ENCODE peak calls at places on chromosomes 12 and 14, in ten cellular contexts. A, C, F, V, E, J, B, N, D and I are unnamed samples.

GRCh38 chr12:19507823-19508222 is 68.5 kb downstream of the AEBP2 start:
- DNase-seq in A (no peak), C (no peak), F (no peak), V (no peak), E (no peak), J (no peak), B (no peak), N (no peak), D (peak), I (peak)

GRCh38 chr12:109098142-109098652 is 800 bp downstream of the UNG start:
- DNase-seq in A (peak), C (no peak), F (peak), V (no peak), E (no peak), J (peak), B (no peak), N (peak), D (no peak), I (no peak)

GRCh38 chr12:6154730-6155459 is 30.4 kb upstream of the VWF start:
- DNase-seq in A (peak), C (no peak), F (peak), V (no peak), E (no peak), J (peak), B (no peak), N (peak), D (no peak), I (no peak)

GRCh38 chr12:63747553-63747952 is 32.2 kb upstream of the RXYLT1 start:
- DNase-seq in A (no peak), C (no peak), F (no peak), V (no peak), E (no peak), J (no peak), B (no peak), N (no peak), D (no peak), I (no peak)

GRCh38 chr14:77273796-77274195 is 2.8 kb upstream of the NGB start:
- DNase-seq in A (no peak), C (no peak), F (no peak), V (no peak), E (no peak), J (no peak), B (no peak), N (no peak), D (no peak), I (no peak)

GRCh38 chr12:61097991-61098580 is 1162.1 kb upstream of the USP15 start:
- DNase-seq in A (no peak), C (no peak), F (no peak), V (no peak), E (no peak), J (no peak), B (no peak), N (no peak), D (no peak), I (no peak)

GRCh38 chr14:92425101-92425500 is 88.5 kb upstream of the RIN3 start:
- DNase-seq in A (no peak), C (no peak), F (no peak), V (no peak), E (peak), J (no peak), B (no peak), N (no peak), D (peak), I (no peak)

GRCh38 chr12:55039761-55040160 is 20.0 kb downstream of the NEUROD4 start:
- DNase-seq in A (no peak), C (no peak), F (no peak), V (no peak), E (no peak), J (no peak), B (no peak), N (no peak), D (no peak), I (no peak)

GRCh38 chr12:62581288-62582064 is 114.8 kb downstream of the MON2 start:
- DNase-seq in A (no peak), C (no peak), F (no peak), V (peak), E (peak), J (no peak), B (no peak), N (no peak), D (peak), I (peak)

GRCh38 chr12:19223695-19224094 is 94.2 kb downstream of the PLEKHA5 start:
- DNase-seq in A (no peak), C (no peak), F (no peak), V (no peak), E (no peak), J (no peak), B (no peak), N (no peak), D (no peak), I (no peak)

GRCh38 chr12:77152623-77153193 is 87.3 kb upstream of the E2F7 start:
- DNase-seq in A (no peak), C (no peak), F (no peak), V (no peak), E (peak), J (no peak), B (no peak), N (no peak), D (peak), I (peak)

GRCh38 chr14:22839159-22839779 is 2.9 kb downstream of the MMP14 start:
- DNase-seq in A (no peak), C (no peak), F (peak), V (no peak), E (no peak), J (peak), B (no peak), N (peak), D (no peak), I (no peak)
- H3K4me3 ChIP-seq in A (no peak), C (no peak), F (peak), V (no peak), E (no peak), J (peak), B (peak), N (peak), D (no peak), I (peak)

DNA sequence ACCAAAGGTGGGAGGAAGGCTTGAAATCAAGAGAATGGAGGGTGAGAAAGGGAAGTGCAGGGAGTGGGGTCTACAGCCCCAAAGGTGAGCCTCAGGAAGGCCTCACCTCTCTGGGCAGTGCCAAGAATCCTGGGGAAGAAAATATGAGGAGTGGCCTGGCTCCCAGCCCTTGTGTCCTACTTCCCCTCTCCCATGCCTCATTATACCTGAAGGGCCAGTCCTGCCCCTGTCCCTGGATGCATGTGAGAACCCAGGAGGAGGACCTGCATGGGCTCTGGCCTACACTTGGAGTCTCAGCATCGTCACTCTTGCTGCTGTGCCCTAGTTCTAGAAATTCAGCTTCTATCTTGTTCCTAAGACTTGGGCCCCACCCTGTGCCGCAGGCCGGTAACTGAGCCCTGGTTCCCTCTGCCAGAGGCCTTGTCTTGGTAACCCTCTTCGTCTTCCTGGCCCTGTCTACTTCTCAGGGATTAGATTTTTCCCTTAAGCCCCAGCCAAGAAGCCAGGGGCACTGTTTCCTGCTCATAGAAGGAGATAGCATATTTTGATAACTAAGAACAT is 10.9 kb upstream of the MYH7 start:
- DNase-seq in A (no peak), C (no peak), F (no peak), V (no peak), E (no peak), J (no peak), B (no peak), N (peak), D (no peak), I (no peak)
- TF ChIP-seq CTCF in A (no peak), C (no peak), F (no peak), V (no peak), E (no peak), J (no peak), B (no peak), N (peak), D (no peak), I (no peak)

GRCh38 chr14:104766256-104766862 is 13.4 kb downstream of the SIVA1 start:
- DNase-seq in A (no peak), C (no peak), F (no peak), V (no peak), E (no peak), J (no peak), B (no peak), N (no peak), D (no peak), I (no peak)
- H3K4me3 ChIP-seq in A (no peak), C (no peak), F (no peak), V (no peak), E (no peak), J (no peak), B (no peak), N (no peak), D (no peak), I (no peak)

GRCh38 chr12:24270464-24270863 is 321.0 kb upstream of the SOX5 start:
- DNase-seq in A (no peak), C (no peak), F (no peak), V (no peak), E (no peak), J (no peak), B (no peak), N (no peak), D (no peak), I (no peak)

GRCh38 chr12:24270965-24271364 is 321.5 kb upstream of the SOX5 start:
- DNase-seq in A (no peak), C (no peak), F (no peak), V (no peak), E (no peak), J (no peak), B (no peak), N (no peak), D (no peak), I (no peak)

GRCh38 chr12:24266982-24267381 is 317.5 kb upstream of the SOX5 start:
- DNase-seq in A (no peak), C (no peak), F (no peak), V (no peak), E (no peak), J (no peak), B (no peak), N (no peak), D (no peak), I (no peak)

DNA sequence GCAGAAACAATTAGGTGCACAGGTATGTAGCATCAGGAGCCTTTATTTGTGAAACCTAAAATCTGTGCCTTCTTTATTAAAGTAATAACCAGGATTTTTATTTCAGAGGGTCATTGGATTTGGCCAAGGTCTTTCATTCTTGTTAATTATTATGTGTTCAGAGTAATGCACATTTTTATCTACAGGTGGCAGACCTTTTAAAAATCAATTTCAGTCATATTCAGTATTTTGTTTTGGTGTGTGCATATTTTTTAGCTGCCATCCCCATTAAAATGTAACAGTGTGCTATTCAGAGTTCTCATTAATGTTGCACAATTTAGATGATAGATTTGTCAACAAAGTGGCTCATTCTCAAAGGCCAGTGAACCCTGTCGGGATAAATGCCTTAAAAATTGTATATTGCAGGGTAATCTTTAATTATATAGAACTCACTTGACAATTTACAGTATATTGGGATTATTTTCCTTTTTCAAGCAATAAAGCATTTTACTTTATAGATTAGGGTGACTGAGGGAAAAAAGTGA is 319.3 kb upstream of the SOX5 start:
- DNase-seq in A (no peak), C (no peak), F (no peak), V (no peak), E (no peak), J (no peak), B (no peak), N (no peak), D (no peak), I (no peak)
- TF ChIP-seq CTCF in A (no peak), C (no peak), F (no peak), V (peak), E (no peak), J (no peak), B (no peak), N (no peak), D (no peak), I (no peak)

DNA sequence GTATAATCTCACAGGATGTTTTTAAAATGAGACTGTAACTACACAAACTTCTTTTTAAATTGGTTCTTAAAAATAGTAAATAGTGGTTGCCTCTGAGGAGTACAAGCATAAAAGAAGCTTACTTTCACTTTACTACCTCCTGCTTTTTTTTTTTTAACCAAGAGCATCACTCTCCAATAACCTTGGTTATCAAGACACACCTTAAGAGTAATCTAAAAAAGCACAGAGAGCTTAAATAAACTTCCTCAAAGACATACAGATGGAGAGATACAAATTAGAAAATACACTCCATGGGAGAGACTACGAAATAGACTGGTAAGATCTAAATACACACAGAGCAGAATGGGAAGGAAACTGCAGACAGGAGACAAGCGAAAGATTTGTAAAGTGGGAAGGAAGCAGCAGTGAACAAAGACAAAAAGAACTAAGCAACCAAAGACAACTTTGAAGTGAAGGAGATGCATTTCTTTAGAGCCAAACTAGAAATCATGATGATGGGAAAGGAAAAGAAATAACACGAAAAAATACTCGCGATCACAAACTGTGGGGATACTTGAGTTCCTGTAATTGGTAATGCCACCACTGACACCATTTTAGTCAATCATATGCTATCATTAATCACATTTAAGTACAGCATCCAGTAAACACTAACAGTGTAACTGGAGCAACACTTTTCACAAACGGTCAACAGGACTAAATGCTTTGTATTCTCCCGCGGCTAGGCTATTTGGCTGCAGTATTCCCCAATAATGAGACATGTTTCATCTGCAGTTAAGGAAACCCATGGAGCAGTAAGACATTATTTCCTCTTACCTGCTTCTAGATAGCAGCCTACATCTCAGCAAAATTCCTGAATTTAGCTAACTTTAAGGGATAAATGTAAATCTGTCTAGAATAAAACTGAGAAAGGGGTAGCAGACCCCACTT is 8.2 kb downstream of the SINHCAF start:
- DNase-seq in A (no peak), C (no peak), F (no peak), V (peak), E (no peak), J (no peak), B (no peak), N (no peak), D (no peak), I (no peak)
- H3K4me3 ChIP-seq in A (no peak), C (no peak), F (peak), V (peak), E (no peak), J (peak), B (peak), N (peak), D (peak), I (no peak)

GRCh38 chr12:16681196-16681595 is 75.2 kb upstream of the LMO3 start:
- DNase-seq in A (no peak), C (no peak), F (no peak), V (no peak), E (no peak), J (no peak), B (no peak), N (no peak), D (no peak), I (no peak)

DNA sequence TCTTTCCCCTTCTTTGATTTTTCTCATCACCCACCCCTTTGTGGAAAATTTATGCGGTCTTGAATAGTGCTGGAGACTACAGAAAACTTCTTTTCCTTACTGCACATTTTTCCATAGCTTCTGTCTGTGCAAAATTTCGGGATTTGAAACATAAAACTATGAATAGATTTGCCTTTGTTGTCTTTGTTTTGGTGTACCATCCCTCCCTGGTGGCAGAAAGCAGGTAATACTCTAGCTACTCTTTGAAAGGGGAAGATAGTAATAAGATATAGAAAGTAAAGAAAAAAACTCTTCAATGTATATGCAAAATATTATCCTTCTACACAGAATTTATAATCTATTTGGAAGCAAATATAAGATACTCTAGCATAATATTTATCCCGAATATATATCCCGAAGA is 79.1 kb upstream of the LMO3 start:
- DNase-seq in A (no peak), C (no peak), F (no peak), V (no peak), E (no peak), J (no peak), B (no peak), N (no peak), D (no peak), I (no peak)
- TF ChIP-seq CTCF in A (no peak), C (no peak), F (peak), V (peak), E (no peak), J (no peak), B (no peak), N (no peak), D (no peak), I (no peak)

DNA sequence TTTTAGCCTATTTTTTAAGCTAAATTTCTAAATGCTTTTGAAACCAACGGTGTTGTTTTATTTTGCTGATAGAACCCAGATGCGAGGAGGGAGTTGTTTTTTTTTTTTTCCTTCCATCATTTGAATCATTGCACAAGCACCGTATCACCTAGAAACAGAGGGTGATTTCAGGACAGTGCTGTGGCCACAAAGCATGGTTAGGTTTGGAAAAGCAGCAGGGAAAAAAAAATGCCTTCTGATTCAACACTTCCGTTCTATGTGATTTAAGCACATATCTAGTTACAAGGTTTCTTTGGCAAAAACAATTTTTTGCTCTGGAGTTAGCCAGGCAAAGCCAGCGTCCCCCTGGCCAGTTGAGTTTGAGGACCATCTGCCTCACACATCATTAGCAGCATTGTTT is 17.3 kb upstream of the WNT5B start:
- DNase-seq in A (no peak), C (no peak), F (no peak), V (no peak), E (no peak), J (no peak), B (no peak), N (no peak), D (no peak), I (peak)
- H3K4me3 ChIP-seq in A (no peak), C (no peak), F (no peak), V (no peak), E (no peak), J (no peak), B (no peak), N (no peak), D (no peak), I (peak)

DNA sequence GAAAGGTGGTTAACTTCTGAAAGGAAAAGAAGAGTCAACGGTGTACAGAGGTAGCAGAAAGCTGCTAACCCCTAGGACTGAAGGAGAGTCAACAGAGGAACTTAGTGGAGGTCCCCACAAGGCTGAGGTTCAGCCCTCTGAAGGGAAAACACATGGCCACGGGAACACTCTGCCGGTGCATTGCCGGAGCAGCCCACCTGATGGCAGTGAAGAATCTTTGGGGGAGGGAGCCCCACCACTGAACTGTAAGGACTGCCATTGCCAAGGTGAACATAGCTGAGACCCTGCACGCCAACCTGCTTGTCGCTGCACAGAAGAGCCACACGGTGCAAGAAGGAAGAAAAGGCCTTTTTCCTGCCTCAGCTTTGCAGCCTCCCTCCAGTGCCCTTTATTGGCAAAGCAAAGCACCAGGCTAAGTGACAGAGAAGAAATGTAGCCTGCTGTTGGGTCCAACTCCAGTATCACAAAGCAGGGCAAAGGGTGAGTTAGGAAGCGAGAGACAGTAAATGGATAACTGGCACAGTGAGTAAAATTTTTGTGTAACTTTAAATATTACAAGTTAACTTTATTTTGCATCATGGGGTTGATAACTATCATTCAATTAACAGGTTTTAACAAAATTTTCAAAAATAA is 76.9 kb downstream of the LIN52 start:
- DNase-seq in A (no peak), C (no peak), F (no peak), V (no peak), E (no peak), J (no peak), B (no peak), N (no peak), D (no peak), I (no peak)
- TF ChIP-seq CTCF in A (no peak), C (no peak), F (no peak), V (no peak), E (no peak), J (no peak), B (no peak), N (no peak), D (no peak), I (no peak)

GRCh38 chr12:72273851-72274284 is 1.7 kb downstream of the TRHDE start:
- DNase-seq in A (no peak), C (no peak), F (no peak), V (no peak), E (no peak), J (no peak), B (no peak), N (peak), D (no peak), I (no peak)

GRCh38 chr12:72273499-72273837 is 1.3 kb downstream of the TRHDE start:
- DNase-seq in A (no peak), C (no peak), F (no peak), V (no peak), E (no peak), J (no peak), B (no peak), N (no peak), D (no peak), I (no peak)

GRCh38 chr12:72275551-72275950 is 3.4 kb downstream of the TRHDE start:
- DNase-seq in A (no peak), C (no peak), F (no peak), V (no peak), E (no peak), J (no peak), B (no peak), N (no peak), D (no peak), I (no peak)

GRCh38 chr12:72276212-72276865 is 4.2 kb downstream of the TRHDE start:
- DNase-seq in A (no peak), C (no peak), F (no peak), V (no peak), E (no peak), J (no peak), B (no peak), N (no peak), D (no peak), I (no peak)

GRCh38 chr12:72274926-72275325 is 2.8 kb downstream of the TRHDE start:
- DNase-seq in A (no peak), C (no peak), F (no peak), V (no peak), E (no peak), J (no peak), B (no peak), N (peak), D (no peak), I (no peak)
- H3K4me3 ChIP-seq in A (no peak), C (no peak), F (peak), V (no peak), E (no peak), J (no peak), B (no peak), N (peak), D (no peak), I (peak)

GRCh38 chr14:69535230-69535848 is 39.3 kb downstream of the CCDC177 start:
- DNase-seq in A (peak), C (no peak), F (peak), V (no peak), E (peak), J (no peak), B (no peak), N (no peak), D (peak), I (peak)
- TF ChIP-seq CTCF in A (peak), C (peak), F (peak), V (peak), E (peak), J (no peak), B (peak), N (peak), D (peak), I (peak)